ENCODE peak calls at places on chromosomes 13 and 19, in nine cellular contexts. D is mammary epithelial cell, J is fibroblast of lung, O is neuronal stem cell, I is HepG2, T is neural progenitor cell, U is IMR-90, F is astrocyte, L is endodermal cell. A is an unnamed sample.
A peak's percentile ranks its signal among the peaks of the same experiment; 100 is the strongest.

GRCh38 chr13:40063278-40063698 is 407.8 kb downstream of the COG6 start:
- DNase-seq in D (no peak), J (peak; percentile 41), O (no peak), I (no peak), T (no peak), U (no peak), F (no peak), L (no peak), A (no peak)

GRCh38 chr19:38741670-38742069 is 2.6 kb downstream of the CAPN12 start:
- DNase-seq in D (peak; percentile 1), J (no peak), O (no peak), I (no peak), T (no peak), U (no peak), F (no peak), L (no peak), A (no peak)

GRCh38 chr13:68232351-68233130 is 1002.4 kb upstream of the PCDH9 start:
- DNase-seq in D (peak; percentile 1), J (peak; percentile 53), O (peak; percentile 41), I (no peak), T (peak; percentile 30), U (no peak), F (peak; percentile 37), L (no peak), A (peak; percentile 56)

GRCh38 chr13:33318744-33319143 is 33.2 kb upstream of the STARD13 start:
- DNase-seq in D (no peak), J (no peak), O (no peak), I (no peak), T (no peak), U (no peak), F (no peak), L (no peak), A (no peak)

GRCh38 chr13:101449971-101450748 is 2.3 kb upstream of the ITGBL1 start:
- DNase-seq in D (peak; percentile 95), J (peak; percentile 96), O (no peak), I (no peak), T (no peak), U (peak; percentile 93), F (peak; percentile 95), L (no peak), A (peak; percentile 89)

GRCh38 chr13:36918246-36919060 is 1.6 kb downstream of the SMAD9 start:
- DNase-seq in D (no peak), J (peak; percentile 47), O (no peak), I (no peak), T (peak; percentile 69), U (peak; percentile 36), F (peak; percentile 29), L (no peak), A (peak; percentile 67)

GRCh38 chr13:95652821-95653220 is 8.3 kb upstream of the DZIP1 start:
- DNase-seq in D (no peak), J (no peak), O (no peak), I (no peak), T (no peak), U (no peak), F (no peak), L (peak; percentile 71), A (no peak)

GRCh38 chr13:36515466-36515865 is 83.2 kb downstream of the CCNA1 start:
- DNase-seq in D (no peak), J (no peak), O (no peak), I (no peak), T (no peak), U (no peak), F (no peak), L (no peak), A (no peak)

GRCh38 chr19:55253264-55253663 is 5.6 kb downstream of the PPP6R1 start:
- DNase-seq in D (no peak), J (no peak), O (no peak), I (no peak), T (no peak), U (no peak), F (no peak), L (no peak), A (no peak)

GRCh38 chr19:55254625-55254977 is 4.2 kb downstream of the PPP6R1 start:
- DNase-seq in D (no peak), J (no peak), O (no peak), I (no peak), T (no peak), U (no peak), F (no peak), L (no peak), A (no peak)

GRCh38 chr19:55251296-55252081 is 7.3 kb downstream of the PPP6R1 start:
- DNase-seq in D (no peak), J (peak; percentile 67), O (no peak), I (no peak), T (no peak), U (peak; percentile 16), F (peak; percentile 55), L (no peak), A (no peak)

GRCh38 chr19:55253842-55254624 is 4.8 kb downstream of the PPP6R1 start:
- DNase-seq in D (no peak), J (no peak), O (no peak), I (no peak), T (no peak), U (no peak), F (no peak), L (no peak), A (no peak)

GRCh38 chr19:55252760-55253159 is 6.1 kb downstream of the PPP6R1 start:
- DNase-seq in D (no peak), J (no peak), O (no peak), I (no peak), T (no peak), U (no peak), F (no peak), L (no peak), A (no peak)
- H3K9ac ChIP-seq in D (no peak overlapping the region), J (no peak overlapping the region), O (no peak overlapping the region), I (no peak overlapping the region), T (peak overlapping the region; percentile 10), U (no peak overlapping the region), F (no peak overlapping the region), L (no peak overlapping the region), A (no peak overlapping the region)

GRCh38 chr19:36973844-36974195 is 57.7 kb downstream of the ZNF568 start:
- DNase-seq in D (no peak), J (no peak), O (no peak), I (no peak), T (no peak), U (no peak), F (no peak), L (no peak), A (no peak)
- H3K9ac ChIP-seq in D (no peak overlapping the region), J (no peak overlapping the region), O (peak overlapping the region; percentile 84), I (no peak overlapping the region), T (no peak overlapping the region), U (peak overlapping the region; percentile 76), F (peak overlapping the region; percentile 68), L (no peak overlapping the region), A (peak overlapping the region; percentile 53)

GRCh38 chr13:25375727-25376358 is 4.1 kb downstream of the ATP8A2 start:
- DNase-seq in D (peak; percentile 14), J (peak; percentile 19), O (peak; percentile 46), I (peak; percentile 42), T (peak; percentile 54), U (peak; percentile 31), F (no peak), L (peak; percentile 76), A (peak; percentile 77)

GRCh38 chr13:25377244-25377962 is 5.6 kb downstream of the ATP8A2 start:
- DNase-seq in D (peak; percentile 14), J (no peak), O (no peak), I (no peak), T (no peak), U (no peak), F (no peak), L (no peak), A (no peak)

GRCh38 chr13:25371158-25371557 is 616 bp upstream of the ATP8A2 start:
- DNase-seq in D (no peak), J (no peak), O (no peak), I (no peak), T (no peak), U (no peak), F (no peak), L (no peak), A (no peak)

GRCh38 chr13:25372275-25373081 is 704 bp downstream of the ATP8A2 start:
- DNase-seq in D (no peak), J (no peak), O (peak; percentile 48), I (no peak), T (peak; percentile 66), U (no peak), F (no peak), L (peak; percentile 79), A (peak; percentile 1)

GRCh38 chr13:25371608-25372274 is at the start of gene ATP8A2:
- DNase-seq in D (no peak), J (peak; percentile 5), O (peak; percentile 33), I (no peak), T (peak; percentile 78), U (no peak), F (no peak), L (peak; percentile 71), A (peak; percentile 50)
- H3K9ac ChIP-seq in D (no peak within 1 kb of the TSS), J (no peak within 1 kb of the TSS), O (peak within 1 kb of the TSS; percentile 94), I (no peak within 1 kb of the TSS), T (no peak within 1 kb of the TSS), U (no peak within 1 kb of the TSS), F (no peak within 1 kb of the TSS), L (no peak within 1 kb of the TSS), A (no peak within 1 kb of the TSS)

GRCh38 chr19:53537126-53537522 is 821 bp upstream of the ZNF331 start:
- DNase-seq in D (no peak), J (no peak), O (no peak), I (no peak), T (no peak), U (no peak), F (no peak), L (no peak), A (no peak)

GRCh38 chr19:53537523-53538377 is at the start of gene ZNF331:
- DNase-seq in D (peak; percentile 65), J (peak; percentile 71), O (peak; percentile 56), I (peak; percentile 39), T (peak; percentile 75), U (peak; percentile 83), F (peak; percentile 64), L (peak; percentile 88), A (peak; percentile 81)

GRCh38 chr19:53540091-53540490 is 2.1 kb downstream of the ZNF331 start:
- DNase-seq in D (no peak), J (no peak), O (no peak), I (no peak), T (no peak), U (no peak), F (no peak), L (no peak), A (no peak)

GRCh38 chr19:53536223-53536543 is 1.8 kb upstream of the ZNF331 start:
- DNase-seq in D (no peak), J (no peak), O (no peak), I (no peak), T (no peak), U (no peak), F (no peak), L (no peak), A (no peak)

DNA sequence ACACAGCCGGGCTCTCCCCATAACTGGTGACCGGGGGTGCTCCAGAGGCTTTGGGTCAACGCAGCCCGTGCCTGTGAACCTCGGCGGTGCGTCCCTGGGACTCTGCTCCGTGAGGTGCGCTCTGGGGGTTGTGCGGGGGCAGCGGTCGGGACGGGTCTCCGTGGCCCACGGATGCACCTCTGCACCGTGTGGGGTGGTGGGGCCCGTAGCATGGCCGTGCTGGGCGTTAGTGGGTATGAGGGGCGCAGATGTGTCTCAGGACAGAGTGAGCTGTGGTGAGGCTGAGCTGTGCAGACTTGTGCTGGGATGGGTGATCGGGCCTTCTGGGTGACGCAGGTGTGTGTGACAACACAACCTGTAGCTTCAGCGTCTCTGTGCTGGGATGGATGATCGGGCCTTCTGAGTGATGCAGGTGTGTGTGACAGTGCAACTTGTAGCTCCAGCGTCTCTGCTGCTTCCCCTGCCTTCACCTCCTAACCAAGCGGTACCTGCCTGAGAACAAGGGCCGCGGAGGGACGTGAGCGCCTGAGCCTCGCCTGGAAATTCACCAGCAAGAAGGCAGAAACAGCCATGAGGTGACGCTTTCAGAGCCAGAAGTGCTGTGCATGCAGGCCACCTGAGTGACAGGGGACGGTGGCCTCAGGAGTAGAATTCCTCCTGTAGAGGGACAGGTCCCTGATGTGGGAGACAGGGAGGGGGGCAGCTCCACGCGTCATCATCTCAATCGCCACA is 599 bp downstream of the ZNF331 start:
- DNase-seq in D (no peak), J (no peak), O (no peak), I (no peak), T (peak; percentile 11), U (no peak), F (no peak), L (peak; percentile 56), A (no peak)
- H3K9ac ChIP-seq in D (no peak overlapping the region), J (peak overlapping the region; percentile 74), O (peak overlapping the region; percentile 97), I (peak overlapping the region; percentile 73), T (no peak overlapping the region), U (peak overlapping the region; percentile 80), F (peak overlapping the region; percentile 91), L (peak overlapping the region; percentile 49), A (peak overlapping the region; percentile 87)